ENCODE peak calls at places on chromosomes 3 and 15, in nine cellular contexts. T, R, F, J, U, O, W, M and E are unnamed samples.

GRCh38 chr15:90294601-90295269 is 29.3 kb downstream of the NGRN start:
- DNase-seq in U (peak), T (no peak), R (no peak), W (no peak), F (no peak), O (no peak), J (no peak), M (no peak), E (no peak)

GRCh38 chr3:186902713-186903112 is 27.6 kb upstream of the ST6GAL1 start:
- DNase-seq in O (no peak), T (no peak), U (no peak), W (no peak), J (no peak), R (no peak), M (no peak), F (no peak), E (no peak)

GRCh38 chr3:194879991-194880939 is 194.6 kb downstream of the FAM43A start:
- DNase-seq in W (no peak), F (no peak), M (peak), U (peak), J (peak), T (no peak), O (peak), R (no peak), E (no peak)

GRCh38 chr3:111715911-111716523 is 120.9 kb upstream of the ZBED2 start:
- DNase-seq in U (no peak), R (peak), W (no peak), F (no peak), J (peak), T (peak), M (no peak), O (peak), E (peak)

GRCh38 chr15:33985287-33985686 is 17.0 kb downstream of the CHRM5 start:
- DNase-seq in O (peak), F (peak), T (no peak), J (no peak), M (no peak), U (no peak), R (no peak), W (no peak), E (no peak)

GRCh38 chr3:71245052-71245488 is 338.5 kb downstream of the FOXP1 start:
- DNase-seq in W (no peak), F (peak), O (peak), U (no peak), T (no peak), R (no peak), M (no peak), J (no peak), E (no peak)

GRCh38 chr3:177065285-177066028 is 131.8 kb downstream of the TBL1XR1 start:
- DNase-seq in T (no peak), M (no peak), R (no peak), J (no peak), U (no peak), W (no peak), O (no peak), F (no peak), E (no peak)

GRCh38 chr3:132006605-132007204 is 28.1 kb downstream of the CPNE4 start:
- DNase-seq in O (peak), J (peak), R (no peak), F (peak), T (no peak), W (no peak), U (no peak), M (no peak), E (no peak)

GRCh38 chr3:124846189-124846588 is 41.0 kb downstream of the ITGB5 start:
- DNase-seq in U (peak), R (no peak), W (no peak), M (no peak), J (no peak), O (peak), F (peak), T (no peak), E (no peak)

GRCh38 chr15:43527016-43527801 is 9.8 kb downstream of the MAP1A start:
- DNase-seq in T (no peak), J (no peak), F (no peak), O (no peak), R (no peak), U (no peak), M (no peak), W (no peak), E (no peak)

GRCh38 chr3:143291826-143292447 is 172.4 kb downstream of the CHST2 start:
- DNase-seq in F (no peak), O (no peak), T (no peak), U (no peak), M (no peak), J (no peak), W (no peak), R (no peak), E (no peak)

GRCh38 chr15:79769081-79769481 is 127.7 kb downstream of the MTHFS start:
- DNase-seq in U (no peak), W (no peak), O (no peak), F (peak), T (no peak), M (no peak), R (no peak), J (no peak), E (no peak)

GRCh38 chr3:197042539-197042938 is 12.9 kb upstream of the MELTF start:
- DNase-seq in J (no peak), F (no peak), W (no peak), M (no peak), O (no peak), U (no peak), R (no peak), T (no peak), E (no peak)

GRCh38 chr3:143565943-143566342 is 282.3 kb downstream of the SLC9A9 start:
- DNase-seq in J (no peak), M (no peak), U (no peak), F (peak), T (no peak), R (no peak), O (no peak), W (no peak), E (no peak)

GRCh38 chr15:62164500-62165028 is 521 bp downstream of the C2CD4B start:
- DNase-seq in U (no peak), R (no peak), M (no peak), F (no peak), O (no peak), J (no peak), T (no peak), W (peak), E (no peak)

GRCh38 chr3:50274371-50275104 is 4.3 kb upstream of the LSMEM2 start:
- DNase-seq in U (no peak), J (peak), W (peak), T (peak), R (peak), M (no peak), F (peak), O (peak), E (peak)

GRCh38 chr15:96230557-96231181 is 99.8 kb upstream of the NR2F2 start:
- DNase-seq in J (no peak), O (peak), R (no peak), U (no peak), W (no peak), T (no peak), M (no peak), F (peak), E (no peak)

GRCh38 chr15:69164807-69165636 is 4.6 kb downstream of the GLCE start:
- DNase-seq in M (no peak), J (no peak), F (peak), W (no peak), T (no peak), O (peak), R (no peak), U (no peak), E (no peak)

GRCh38 chr15:50116477-50116876 is 2.6 kb downstream of the ATP8B4 start:
- DNase-seq in U (no peak), F (peak), O (peak), R (no peak), T (no peak), J (no peak), M (no peak), W (no peak), E (no peak)

GRCh38 chr15:74519311-74519710 is 21.7 kb upstream of the ARID3B start:
- DNase-seq in T (no peak), R (no peak), J (no peak), U (no peak), W (no peak), M (no peak), F (no peak), O (peak), E (no peak)

GRCh38 chr3:13178107-13178506 is 104.9 kb upstream of the IQSEC1 start:
- DNase-seq in W (no peak), T (peak), U (peak), R (no peak), M (no peak), O (no peak), F (no peak), J (no peak), E (no peak)

GRCh38 chr3:168197162-168197561 is 101.4 kb upstream of the GOLIM4 start:
- DNase-seq in U (no peak), M (no peak), J (no peak), T (no peak), W (no peak), O (peak), F (peak), R (no peak), E (no peak)

GRCh38 chr3:195727596-195728195 is 6.9 kb downstream of the MUC20 start:
- DNase-seq in M (no peak), T (no peak), R (no peak), F (no peak), J (peak), U (no peak), W (no peak), O (no peak), E (no peak)

DNA sequence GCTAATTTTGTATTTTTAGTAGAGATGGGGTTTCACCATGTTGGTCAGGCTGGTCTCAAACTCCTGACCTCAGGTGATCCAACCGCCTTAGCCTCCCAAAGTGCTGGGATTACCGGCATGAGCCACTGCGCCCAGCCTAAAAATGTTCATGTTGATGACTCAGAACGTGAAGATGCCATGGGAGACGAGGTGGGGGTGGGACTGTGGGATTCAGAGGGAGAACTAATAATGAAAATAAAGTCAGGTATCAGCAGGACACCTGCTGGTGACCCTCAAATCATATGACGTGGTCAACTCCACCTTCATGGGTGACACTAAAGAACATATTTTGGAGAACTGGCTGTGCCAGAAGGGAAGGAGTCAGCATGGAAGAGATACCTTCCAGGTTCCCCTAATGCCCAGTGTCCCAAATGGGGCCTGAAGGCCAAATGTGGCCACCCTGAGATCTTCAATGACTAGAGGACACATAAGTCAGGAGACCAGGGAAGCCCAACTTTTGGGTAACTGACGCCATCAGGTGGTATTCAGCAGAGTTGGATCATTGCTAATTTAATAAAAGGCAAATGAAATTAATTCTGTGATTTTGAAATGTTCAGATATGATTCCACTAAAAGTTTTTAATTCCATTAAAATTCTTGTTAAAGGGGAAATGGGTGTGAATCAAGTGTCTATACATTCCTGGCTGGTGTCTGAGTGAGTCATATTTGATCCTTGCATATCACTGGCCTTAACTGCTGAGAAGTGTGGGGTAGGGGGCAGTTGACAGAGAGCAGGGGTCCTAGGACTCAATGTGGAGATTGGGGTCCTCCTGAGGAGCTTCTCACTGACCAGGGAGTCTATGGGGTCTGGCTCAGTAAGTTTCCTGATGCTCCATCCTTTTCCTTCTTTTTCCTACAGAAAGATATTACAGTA is 88.6 kb upstream of the GSK3B start:
- DNase-seq in F (peak), U (no peak), J (no peak), T (no peak), M (no peak), O (peak), R (no peak), W (no peak), E (no peak)
- TF ChIP-seq CTCF in F (peak), U (peak), J (peak), T (peak), M (no peak), O (peak), R (no peak), W (peak), E (no peak)

GRCh38 chr15:70763120-70763949 is at the start of gene UACA:
- DNase-seq in F (peak), W (peak), U (peak), T (peak), O (peak), M (peak), R (peak), J (peak), E (peak)
- TF ChIP-seq CTCF in F (no peak), W (no peak), U (no peak), T (no peak), O (no peak), M (peak), R (no peak), J (no peak), E (no peak)

DNA sequence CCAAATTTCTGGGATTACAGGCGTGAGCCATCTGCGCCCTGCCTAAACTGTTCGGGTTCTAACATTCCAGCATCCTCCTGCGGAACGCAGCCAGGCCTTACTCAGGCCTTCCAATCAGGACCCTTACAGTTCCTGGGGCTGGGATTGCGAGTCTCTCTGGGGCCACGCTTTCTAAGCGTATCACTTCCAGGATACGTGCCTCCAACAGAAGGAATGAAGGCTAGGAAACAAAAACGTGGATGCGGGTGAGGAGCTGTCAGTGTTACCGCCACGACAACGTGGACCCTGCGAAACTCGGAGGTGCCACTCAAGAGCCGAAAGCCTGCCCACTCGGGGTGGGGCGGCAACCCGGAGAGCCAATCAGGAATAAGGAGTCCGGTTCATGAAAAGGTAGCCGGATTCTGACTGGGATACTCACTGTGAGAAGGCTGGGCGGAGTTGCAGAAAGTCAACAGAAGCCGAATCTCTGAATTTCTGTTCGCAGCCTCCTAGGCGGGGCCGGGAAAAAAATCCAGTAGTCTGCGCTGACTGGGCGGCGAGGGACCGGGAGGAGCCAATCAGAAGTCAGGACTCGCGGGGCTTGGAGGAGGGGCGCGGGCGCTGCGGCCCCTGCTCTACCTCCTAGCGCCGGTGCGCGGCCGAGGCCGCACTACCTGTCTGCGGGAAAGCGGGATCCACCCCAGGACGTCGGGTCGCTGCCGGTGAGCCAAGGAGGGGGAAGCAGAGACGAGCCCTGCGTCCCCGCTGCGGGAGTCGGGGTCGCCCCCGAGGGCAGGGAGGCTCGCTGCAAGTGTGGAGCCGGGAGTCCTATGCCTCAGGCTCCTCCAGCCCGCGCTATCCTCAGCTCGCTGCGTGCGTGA is at the start of gene HYKK:
- DNase-seq in U (peak), M (peak), J (peak), F (peak), O (peak), W (peak), T (peak), R (peak), E (peak)
- TF ChIP-seq CTCF in U (peak), M (no peak), J (no peak), F (peak), O (no peak), W (peak), T (peak), R (no peak), E (peak)

DNA sequence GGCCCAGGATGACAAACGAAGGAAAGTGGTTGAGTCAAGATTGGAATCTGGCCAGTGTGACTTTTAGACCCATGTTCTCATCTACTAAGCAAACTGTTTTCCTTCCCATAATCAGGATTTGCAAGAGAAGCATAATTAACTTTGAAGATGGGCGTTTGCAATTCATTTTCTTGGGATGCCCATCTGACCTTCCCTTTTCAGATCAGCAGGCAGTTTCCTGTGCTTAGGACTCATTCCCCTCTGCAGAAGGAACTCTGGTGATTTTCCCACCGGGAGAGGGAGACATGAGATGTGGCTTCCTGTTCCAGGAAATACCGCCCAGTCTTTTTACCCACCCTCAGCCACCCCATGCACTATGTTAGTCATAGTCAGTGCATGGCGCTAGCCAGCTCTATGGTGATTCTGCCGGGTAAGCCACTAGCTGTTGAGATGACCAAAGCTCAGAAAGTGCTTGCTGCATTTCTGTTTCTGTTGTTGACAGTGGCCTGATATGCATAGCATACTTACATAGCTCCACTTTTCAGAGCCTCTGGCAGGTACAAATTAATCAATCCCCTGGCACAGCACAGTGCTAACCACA is 129.4 kb downstream of the VGLL4 start:
- DNase-seq in U (peak), M (peak), F (peak), J (peak), W (no peak), R (no peak), O (peak), T (no peak), E (no peak)
- TF ChIP-seq CTCF in U (peak), M (no peak), F (no peak), J (no peak), W (no peak), R (no peak), O (no peak), T (no peak), E (no peak)

GRCh38 chr3:178170698-178171535 is 365.3 kb upstream of the KCNMB2 start:
- DNase-seq in T (no peak), F (peak), J (no peak), U (no peak), R (no peak), M (no peak), W (no peak), O (peak), E (no peak)
- TF ChIP-seq CTCF in T (no peak), F (no peak), J (no peak), U (no peak), R (no peak), M (no peak), W (no peak), O (no peak), E (no peak)

GRCh38 chr3:136543385-136543784 is 208.8 kb downstream of the STAG1 start:
- DNase-seq in R (no peak), F (peak), T (no peak), O (peak), W (no peak), M (no peak), U (no peak), J (no peak), E (no peak)

GRCh38 chr3:136546718-136547117 is 205.5 kb downstream of the STAG1 start:
- DNase-seq in R (no peak), W (no peak), J (no peak), F (peak), M (no peak), T (no peak), U (no peak), O (peak), E (no peak)

GRCh38 chr3:136547293-136547692 is 204.9 kb downstream of the STAG1 start:
- DNase-seq in J (no peak), W (no peak), R (no peak), U (no peak), O (peak), M (no peak), T (no peak), F (peak), E (no peak)

GRCh38 chr3:136544532-136544931 is 207.6 kb downstream of the STAG1 start:
- DNase-seq in R (no peak), M (no peak), W (no peak), F (no peak), O (peak), J (no peak), U (no peak), T (no peak), E (no peak)

GRCh38 chr3:136545664-136546266 is 206.4 kb downstream of the STAG1 start:
- DNase-seq in R (no peak), U (no peak), W (no peak), T (no peak), O (peak), J (no peak), F (peak), M (no peak), E (no peak)
- TF ChIP-seq CTCF in R (no peak), U (no peak), W (no peak), T (no peak), O (peak), J (no peak), F (no peak), M (peak), E (no peak)

DNA sequence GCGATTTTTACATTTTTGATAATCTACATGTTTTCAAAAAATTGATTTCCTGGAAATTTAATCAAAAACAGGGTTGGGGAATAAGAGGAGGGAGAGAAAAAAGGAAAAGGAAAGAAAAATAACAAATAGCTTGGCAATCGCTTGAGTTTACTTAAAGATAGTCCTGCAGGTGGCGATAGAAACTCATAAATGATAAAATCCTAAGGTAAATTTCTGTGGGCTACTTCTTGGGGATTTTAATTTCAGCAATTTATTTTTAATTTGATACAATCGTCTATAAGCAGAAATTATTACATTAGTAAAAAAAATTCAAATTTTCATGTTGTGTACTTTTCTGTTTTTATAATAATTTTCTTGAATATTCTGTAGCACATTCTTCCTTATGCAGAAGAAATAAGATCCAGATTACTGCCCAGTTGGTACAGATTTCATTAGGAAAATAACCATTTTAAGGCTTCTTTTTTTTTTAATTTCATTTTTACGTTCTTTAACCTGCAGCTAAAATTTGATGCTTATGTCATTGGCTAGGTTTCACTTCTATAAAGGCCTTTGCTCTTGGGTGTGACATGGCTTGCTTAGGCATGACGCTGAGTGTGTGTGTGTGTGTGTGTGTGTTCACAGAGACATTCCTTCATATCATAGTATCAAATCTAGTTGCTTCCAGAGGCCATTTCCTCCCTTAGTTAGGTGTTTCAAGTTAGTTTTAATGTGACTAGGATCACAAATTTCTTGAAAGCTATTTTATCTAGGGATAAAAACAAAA is 181.8 kb downstream of the MCTP2 start:
- DNase-seq in F (peak), W (no peak), J (no peak), U (no peak), M (no peak), O (peak), R (no peak), T (no peak), E (no peak)
- TF ChIP-seq CTCF in F (peak), W (peak), J (no peak), U (peak), M (peak), O (peak), R (no peak), T (peak), E (no peak)